ENCODE peak calls at places on chromosomes 4 and X, in eight cellular contexts. Q is GM23338, G is ovary, S is PC-9, A is cardiac muscle cell, V is heart right ventricle, T is tibial artery, R is pancreas. I is an unnamed sample.

GRCh38 chr4:76523593-76523992 is 88.6 kb downstream of the SHROOM3 start:
- DNase-seq in T (no peak), G (no peak), Q (no peak), R (no peak), V (peak; percentile 18), A (no peak), S (no peak), I (no peak)

GRCh38 chr4:184889683-184890082 is 63.9 kb upstream of the ACSL1 start:
- DNase-seq in A (no peak), S (no peak), R (no peak), T (no peak), G (no peak), V (no peak), Q (no peak), I (no peak)

GRCh38 chrX:102975016-102975415 is 37.9 kb downstream of the RAB40AL start:
- DNase-seq in T (no peak), G (no peak), V (no peak), S (no peak), R (no peak), Q (no peak), A (no peak), I (no peak)

GRCh38 chr4:129138762-129139496 is 43.0 kb downstream of the C4orf33 start:
- DNase-seq in Q (no peak), S (peak; percentile 16), R (no peak), T (no peak), V (no peak), A (no peak), G (no peak), I (no peak)

GRCh38 chr4:3112241-3112978 is 37.9 kb downstream of the HTT start:
- DNase-seq in R (no peak), S (no peak), Q (no peak), T (no peak), G (no peak), A (no peak), V (no peak), I (no peak)

GRCh38 chrX:128436397-128437103 is 384.3 kb upstream of the ACTRT1 start:
- DNase-seq in T (no peak), Q (no peak), R (no peak), G (no peak), S (no peak), A (no peak), V (no peak), I (no peak)

GRCh38 chr4:158229768-158230167 is 19.5 kb downstream of the TMEM144 start:
- DNase-seq in S (no peak), A (no peak), V (no peak), G (no peak), T (no peak), R (no peak), Q (no peak), I (no peak)

GRCh38 chr4:88738714-88739366 is 41.2 kb upstream of the NAP1L5 start:
- DNase-seq in G (no peak), R (no peak), Q (peak; percentile 80), S (no peak), T (no peak), V (no peak), A (no peak), I (no peak)

GRCh38 chr4:163665521-163666334 is 171.2 kb downstream of the TMA16 start:
- DNase-seq in S (no peak), T (no peak), Q (no peak), R (no peak), A (no peak), V (no peak), G (no peak), I (no peak)

DNA sequence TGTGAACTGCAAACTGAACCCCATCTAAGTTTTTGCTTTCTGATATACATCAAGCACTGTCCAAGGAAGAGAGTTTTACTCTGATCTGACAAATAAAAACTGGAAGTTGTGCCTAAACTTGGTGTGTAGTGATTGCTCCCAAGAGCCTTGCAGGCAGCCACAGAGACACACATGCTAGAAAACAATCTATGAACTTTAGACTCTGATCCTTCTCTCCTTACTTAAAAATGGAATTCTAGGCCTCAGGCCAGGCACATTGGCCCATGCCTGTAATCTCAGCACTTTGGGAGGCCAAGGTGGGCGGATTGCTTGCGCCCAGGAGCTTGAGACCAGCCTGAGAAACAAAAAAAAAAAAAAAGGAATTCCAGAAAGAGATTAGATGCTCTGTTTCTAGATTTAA is 45.7 kb upstream of the S100G start:
- DNase-seq in A (peak; percentile 27), R (no peak), T (no peak), G (no peak), V (no peak), S (no peak), Q (no peak), I (no peak)
- H3K4me3 ChIP-seq in A (no peak overlapping the region), R (no peak overlapping the region), T (no peak overlapping the region), G (no peak overlapping the region), V (no peak overlapping the region), S (no peak overlapping the region), Q (no peak overlapping the region), I (no peak overlapping the region)

DNA sequence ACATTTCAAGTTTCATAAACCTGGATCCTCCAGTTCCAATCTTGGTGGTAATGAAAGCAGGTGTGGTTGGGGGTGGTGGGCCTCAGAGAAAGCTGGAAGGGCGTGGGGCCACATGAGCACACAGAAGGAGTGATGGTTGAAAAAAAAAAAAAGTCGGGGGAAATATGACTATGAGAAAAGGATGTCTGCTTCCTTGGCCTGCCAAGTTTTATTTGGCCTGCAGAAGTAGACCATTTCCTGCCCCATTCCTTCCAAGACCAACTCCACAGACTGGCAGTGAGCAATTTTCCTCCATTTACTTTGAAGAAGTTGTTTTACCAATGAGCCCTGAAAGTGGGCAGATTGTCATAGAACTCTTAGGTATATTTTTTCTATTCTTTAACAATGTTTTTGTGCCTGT is 43.3 kb downstream of the LNX1 start:
- DNase-seq in R (no peak), A (peak; percentile 35), G (no peak), T (no peak), V (no peak), S (no peak), Q (no peak), I (no peak)
- TF ChIP-seq CTCF in R (no peak), A (no peak), G (no peak), T (no peak), V (no peak), S (no peak), Q (no peak), I (no peak)

GRCh38 chrX:39676434-39676833 is 421.3 kb downstream of the BCOR start:
- DNase-seq in A (no peak), V (no peak), G (no peak), Q (no peak), R (no peak), T (no peak), S (no peak), I (no peak)
- H3K27ac ChIP-seq in A (no peak overlapping the region), V (no peak overlapping the region), G (no peak overlapping the region), Q (no peak overlapping the region), R (no peak overlapping the region), T (no peak overlapping the region), S (no peak overlapping the region), I (no peak overlapping the region)

GRCh38 chr4:25656031-25656430 is 380 bp downstream of the SLC34A2 start:
- DNase-seq in V (no peak), A (no peak), G (no peak), R (no peak), S (no peak), Q (no peak), T (no peak), I (no peak)
- H3K4me3 ChIP-seq in V (no peak overlapping the region), A (peak overlapping the region; percentile 20), G (no peak overlapping the region), R (peak overlapping the region; percentile 8), S (no peak overlapping the region), Q (peak overlapping the region; percentile 68), T (no peak overlapping the region), I (peak overlapping the region; percentile 43)

DNA sequence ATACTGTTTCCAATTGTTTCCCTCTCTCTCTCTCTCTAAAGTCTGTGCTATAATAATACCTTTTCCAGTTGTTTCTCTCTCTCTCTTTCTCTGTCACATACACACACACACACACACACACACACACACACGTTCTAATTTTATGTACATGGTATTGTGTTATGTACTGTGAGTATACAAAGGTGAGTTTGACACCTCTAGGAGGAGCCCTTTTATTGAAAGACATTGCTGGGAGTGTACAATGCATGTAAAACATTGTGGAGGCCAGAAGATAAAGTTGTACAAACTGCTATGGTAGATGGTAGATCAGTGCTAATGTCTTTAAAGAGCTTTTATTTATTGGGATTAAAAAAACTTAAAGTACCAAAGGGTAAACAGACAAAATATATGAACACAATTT is 53.6 kb downstream of the BLTP1 start:
- DNase-seq in A (no peak), G (no peak), R (no peak), S (no peak), Q (no peak), T (no peak), V (no peak), I (no peak)
- TF ChIP-seq CTCF in A (no peak), G (no peak), R (no peak), S (no peak), Q (no peak), T (no peak), V (no peak), I (no peak)

GRCh38 chrX:131288738-131289511 is at the start of gene IGSF1:
- DNase-seq in V (peak; percentile 19), Q (peak; percentile 80), A (peak; percentile 12), G (peak; percentile 43), T (no peak), R (peak; percentile 32), S (no peak), I (no peak)
- H3K27ac ChIP-seq in V (no peak within 1 kb of the TSS), Q (peak within 1 kb of the TSS; percentile 72), A (no peak within 1 kb of the TSS), G (no peak within 1 kb of the TSS), T (no peak within 1 kb of the TSS), R (no peak within 1 kb of the TSS), S (no peak within 1 kb of the TSS), I (no peak within 1 kb of the TSS)

I was measured in lung.